ENCODE peak calls at places on chromosomes 7 and 10, in five cellular contexts. One of them, this sample, is unnamed. For H3K27me3, the result is how much of the 10 kb centered on the place peaks cover.

GRCh38 chr10:103725242-103725641 is 130.1 kb downstream of the SH3PXD2A start:
- DNase-seq in WERI-Rb-1: no peak
- DNase-seq in CD8-positive, alpha-beta T cell: no peak
- DNase-seq in BE2C: no peak
- DNase-seq in kidney epithelial cell: no peak
- DNase-seq in this sample: no peak

GRCh38 chr7:15937571-15937970 is 251.1 kb upstream of the MEOX2 start:
- DNase-seq in CD8-positive, alpha-beta T cell: no peak
- DNase-seq in BE2C: no peak
- DNase-seq in kidney epithelial cell: no peak
- DNase-seq in WERI-Rb-1: no peak
- DNase-seq in this sample: no peak

GRCh38 chr7:51589111-51589510 is 272.5 kb upstream of the COBL start:
- DNase-seq in CD8-positive, alpha-beta T cell: no peak
- DNase-seq in WERI-Rb-1: no peak
- DNase-seq in kidney epithelial cell: no peak
- DNase-seq in BE2C: peak
- DNase-seq in this sample: no peak

GRCh38 chr10:124293641-124294449 is 124.9 kb downstream of the OAT start:
- DNase-seq in BE2C: peak
- DNase-seq in WERI-Rb-1: no peak
- DNase-seq in CD8-positive, alpha-beta T cell: no peak
- DNase-seq in kidney epithelial cell: no peak
- DNase-seq in this sample: no peak

GRCh38 chr7:76054129-76055120 is 6.5 kb downstream of the MDH2 start:
- DNase-seq in kidney epithelial cell: peak
- DNase-seq in CD8-positive, alpha-beta T cell: no peak
- DNase-seq in BE2C: no peak
- DNase-seq in WERI-Rb-1: no peak
- DNase-seq in this sample: no peak

GRCh38 chr7:27994639-27995038 is 186.0 kb downstream of the JAZF1 start:
- DNase-seq in BE2C: peak
- DNase-seq in kidney epithelial cell: no peak
- DNase-seq in CD8-positive, alpha-beta T cell: no peak
- DNase-seq in WERI-Rb-1: no peak
- DNase-seq in this sample: no peak

GRCh38 chr7:5320802-5321396 is 38.2 kb downstream of the SLC29A4 start:
- DNase-seq in BE2C: no peak
- DNase-seq in CD8-positive, alpha-beta T cell: no peak
- DNase-seq in WERI-Rb-1: no peak
- DNase-seq in kidney epithelial cell: no peak
- DNase-seq in this sample: no peak

GRCh38 chr10:59448616-59449015 is 86.3 kb upstream of the FAM13C start:
- DNase-seq in kidney epithelial cell: no peak
- DNase-seq in CD8-positive, alpha-beta T cell: no peak
- DNase-seq in WERI-Rb-1: no peak
- DNase-seq in BE2C: no peak
- DNase-seq in this sample: no peak

GRCh38 chr10:103558916-103559315 is 65.4 kb downstream of the NEURL1 start:
- DNase-seq in WERI-Rb-1: peak
- DNase-seq in kidney epithelial cell: no peak
- DNase-seq in CD8-positive, alpha-beta T cell: no peak
- DNase-seq in BE2C: no peak
- DNase-seq in this sample: no peak

GRCh38 chr10:119371704-119372663 is 164.6 kb downstream of the GRK5 start:
- DNase-seq in CD8-positive, alpha-beta T cell: no peak
- DNase-seq in BE2C: no peak
- DNase-seq in kidney epithelial cell: no peak
- DNase-seq in WERI-Rb-1: no peak
- DNase-seq in this sample: no peak

GRCh38 chr10:64041185-64041988 is 520.2 kb downstream of the REEP3 start:
- DNase-seq in BE2C: peak
- DNase-seq in WERI-Rb-1: peak
- DNase-seq in kidney epithelial cell: peak
- DNase-seq in CD8-positive, alpha-beta T cell: peak
- DNase-seq in this sample: peak

GRCh38 chr7:100190059-100190711 is 12.5 kb downstream of the STAG3 start:
- DNase-seq in kidney epithelial cell: no peak
- DNase-seq in CD8-positive, alpha-beta T cell: no peak
- DNase-seq in BE2C: no peak
- DNase-seq in WERI-Rb-1: no peak
- DNase-seq in this sample: no peak

GRCh38 chr7:128233471-128233870 is 7.6 kb upstream of the LEP start:
- DNase-seq in BE2C: no peak
- DNase-seq in CD8-positive, alpha-beta T cell: no peak
- DNase-seq in kidney epithelial cell: no peak
- DNase-seq in WERI-Rb-1: no peak
- DNase-seq in this sample: no peak

GRCh38 chr7:16586081-16586874 is 59.3 kb downstream of the ANKMY2 start:
- DNase-seq in BE2C: no peak
- DNase-seq in WERI-Rb-1: no peak
- DNase-seq in CD8-positive, alpha-beta T cell: no peak
- DNase-seq in kidney epithelial cell: no peak
- DNase-seq in this sample: no peak

GRCh38 chr10:25078659-25079429 is 62.4 kb downstream of the THNSL1 start:
- DNase-seq in CD8-positive, alpha-beta T cell: no peak
- DNase-seq in BE2C: no peak
- DNase-seq in WERI-Rb-1: no peak
- DNase-seq in kidney epithelial cell: no peak
- DNase-seq in this sample: no peak

GRCh38 chr10:131354380-131354779 is 42.9 kb upstream of the TCERG1L start:
- DNase-seq in WERI-Rb-1: no peak
- DNase-seq in CD8-positive, alpha-beta T cell: no peak
- DNase-seq in BE2C: no peak
- DNase-seq in kidney epithelial cell: no peak
- DNase-seq in this sample: peak

GRCh38 chr7:55992346-55992745 is 28.0 kb downstream of the NIPSNAP2 start:
- DNase-seq in WERI-Rb-1: no peak
- DNase-seq in BE2C: no peak
- DNase-seq in kidney epithelial cell: no peak
- DNase-seq in CD8-positive, alpha-beta T cell: no peak
- DNase-seq in this sample: no peak

GRCh38 chr10:14074062-14074884 is 256.5 kb downstream of the FRMD4A start:
- DNase-seq in kidney epithelial cell: peak
- DNase-seq in BE2C: peak
- DNase-seq in WERI-Rb-1: no peak
- DNase-seq in CD8-positive, alpha-beta T cell: no peak
- DNase-seq in this sample: no peak

GRCh38 chr7:25894002-25894901 is 257.7 kb upstream of the NFE2L3 start:
- DNase-seq in BE2C: peak
- DNase-seq in kidney epithelial cell: no peak
- DNase-seq in WERI-Rb-1: peak
- DNase-seq in CD8-positive, alpha-beta T cell: no peak
- DNase-seq in this sample: peak

GRCh38 chr10:32980242-32980557 is 22.2 kb upstream of the ITGB1 start:
- DNase-seq in CD8-positive, alpha-beta T cell: no peak
- DNase-seq in WERI-Rb-1: no peak
- DNase-seq in BE2C: no peak
- DNase-seq in kidney epithelial cell: no peak
- DNase-seq in this sample: no peak

GRCh38 chr10:11547111-11547625 is 64.3 kb downstream of the USP6NL start:
- DNase-seq in WERI-Rb-1: no peak
- DNase-seq in BE2C: no peak
- DNase-seq in kidney epithelial cell: no peak
- DNase-seq in CD8-positive, alpha-beta T cell: no peak
- DNase-seq in this sample: no peak

GRCh38 chr7:157711353-157711888 is 374.6 kb downstream of the DNAJB6 start:
- DNase-seq in WERI-Rb-1: no peak
- DNase-seq in CD8-positive, alpha-beta T cell: no peak
- DNase-seq in BE2C: no peak
- DNase-seq in kidney epithelial cell: no peak
- DNase-seq in this sample: no peak

DNA sequence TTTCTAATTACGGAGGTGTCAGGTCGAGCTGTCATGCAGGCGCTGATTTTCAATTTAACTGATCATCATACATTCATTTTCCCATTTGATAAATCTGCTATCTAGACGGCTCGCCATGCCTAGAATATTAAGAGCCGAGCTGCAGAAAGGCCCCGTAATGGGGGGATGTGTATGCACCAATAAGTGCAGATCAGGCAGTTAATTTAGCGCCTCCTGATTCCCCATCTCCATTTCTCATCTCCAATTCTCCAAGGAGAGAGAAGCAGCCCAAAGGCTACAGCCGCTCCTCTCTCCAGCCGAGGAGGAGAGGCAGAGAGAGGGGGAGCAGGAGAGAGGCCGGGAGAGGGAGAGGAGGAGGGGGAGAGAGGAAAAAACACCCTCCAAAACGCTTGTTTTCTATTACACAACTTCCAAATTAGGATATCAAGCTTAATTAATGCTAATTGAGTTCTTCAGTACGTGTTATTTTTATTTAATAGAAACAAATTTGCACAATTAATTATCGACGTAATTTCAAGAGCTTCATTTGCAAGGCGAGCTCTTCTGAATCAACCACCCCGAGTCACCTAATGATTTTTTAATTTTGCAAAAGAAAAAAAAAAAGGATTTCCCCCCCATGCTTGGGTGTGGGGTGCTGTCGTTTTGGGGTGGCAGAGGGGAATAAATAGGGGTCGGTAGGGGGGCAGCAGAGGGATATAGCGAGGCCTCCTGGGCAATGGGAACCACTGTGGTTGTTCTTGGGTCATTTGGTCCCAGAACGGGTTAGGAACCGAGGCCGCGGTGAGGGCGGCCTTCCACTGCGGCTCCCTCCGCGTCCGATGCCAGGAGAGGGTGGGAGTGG is 7.0 kb downstream of the UNCX start:
- DNase-seq in WERI-Rb-1: no peak
- DNase-seq in kidney epithelial cell: no peak
- DNase-seq in CD8-positive, alpha-beta T cell: no peak
- DNase-seq in BE2C: no peak
- DNase-seq in this sample: no peak
- H3K27me3 ChIP-seq in WERI-Rb-1: half or more
- H3K27me3 ChIP-seq in kidney epithelial cell: half or more
- H3K27me3 ChIP-seq in CD8-positive, alpha-beta T cell: under half
- H3K27me3 ChIP-seq in BE2C: half or more
- H3K27me3 ChIP-seq in this sample: under half

GRCh38 chr7:151800391-151800790 is 76.5 kb downstream of the PRKAG2 start:
- DNase-seq in CD8-positive, alpha-beta T cell: no peak
- DNase-seq in kidney epithelial cell: no peak
- DNase-seq in BE2C: no peak
- DNase-seq in WERI-Rb-1: no peak
- DNase-seq in this sample: no peak

GRCh38 chr7:151800861-151801260 is 76.1 kb downstream of the PRKAG2 start:
- DNase-seq in BE2C: no peak
- DNase-seq in CD8-positive, alpha-beta T cell: no peak
- DNase-seq in kidney epithelial cell: no peak
- DNase-seq in WERI-Rb-1: no peak
- DNase-seq in this sample: no peak

GRCh38 chr7:151798851-151799428 is 78.0 kb downstream of the PRKAG2 start:
- DNase-seq in WERI-Rb-1: no peak
- DNase-seq in BE2C: no peak
- DNase-seq in kidney epithelial cell: no peak
- DNase-seq in CD8-positive, alpha-beta T cell: no peak
- DNase-seq in this sample: no peak

GRCh38 chr7:151801291-151801690 is 75.6 kb downstream of the PRKAG2 start:
- DNase-seq in kidney epithelial cell: no peak
- DNase-seq in CD8-positive, alpha-beta T cell: no peak
- DNase-seq in BE2C: no peak
- DNase-seq in WERI-Rb-1: no peak
- DNase-seq in this sample: no peak

DNA sequence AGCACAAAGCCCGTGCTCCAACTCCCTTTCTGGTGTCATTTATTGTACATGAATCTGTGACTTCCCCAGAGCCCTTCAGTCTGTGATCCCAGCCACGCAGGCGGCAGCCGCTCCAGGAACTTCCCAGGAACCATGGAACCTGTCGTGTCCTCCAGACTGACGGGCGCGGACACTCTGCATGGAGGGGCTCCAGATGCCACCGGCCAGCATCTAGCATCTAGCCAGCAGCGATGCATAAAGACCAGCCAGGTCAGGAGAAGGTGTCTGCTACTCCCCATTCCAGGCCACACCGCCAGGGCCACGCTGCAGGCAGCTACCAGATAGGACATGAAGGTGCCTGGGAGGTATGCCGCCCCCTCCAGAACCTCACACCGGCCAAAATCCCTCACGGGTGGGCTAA is 77.4 kb downstream of the PRKAG2 start:
- DNase-seq in BE2C: no peak
- DNase-seq in CD8-positive, alpha-beta T cell: no peak
- DNase-seq in kidney epithelial cell: no peak
- DNase-seq in WERI-Rb-1: no peak
- DNase-seq in this sample: no peak
- TF ChIP-seq CTCF in BE2C: no peak
- TF ChIP-seq CTCF in CD8-positive, alpha-beta T cell: no peak
- TF ChIP-seq CTCF in kidney epithelial cell: no peak
- TF ChIP-seq CTCF in WERI-Rb-1: no peak
- TF ChIP-seq CTCF in this sample: no peak

DNA sequence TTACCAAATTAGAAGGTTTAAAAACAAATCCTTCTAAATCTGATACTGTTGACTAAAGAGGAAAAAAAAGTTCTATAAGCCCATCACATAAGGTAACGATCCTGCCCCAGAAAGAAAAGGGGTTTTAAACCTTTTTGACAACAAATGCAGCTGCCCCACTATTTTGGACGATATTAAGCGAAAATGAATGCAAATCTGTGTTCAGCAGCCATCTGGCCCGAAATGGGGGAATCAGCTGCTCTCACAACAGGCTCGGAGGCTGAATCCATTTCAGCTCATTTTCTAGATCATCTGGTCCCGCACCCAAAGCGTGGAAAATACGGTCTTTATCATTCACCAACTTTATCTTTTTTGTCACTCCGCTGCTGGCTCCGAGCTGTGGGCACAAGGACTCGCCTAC is 2.3 kb upstream of the EBF3 start:
- DNase-seq in BE2C: no peak
- DNase-seq in kidney epithelial cell: no peak
- DNase-seq in CD8-positive, alpha-beta T cell: no peak
- DNase-seq in WERI-Rb-1: no peak
- DNase-seq in this sample: no peak
- H3K27me3 ChIP-seq in BE2C: half or more
- H3K27me3 ChIP-seq in kidney epithelial cell: half or more
- H3K27me3 ChIP-seq in CD8-positive, alpha-beta T cell: half or more
- H3K27me3 ChIP-seq in WERI-Rb-1: half or more
- H3K27me3 ChIP-seq in this sample: under half

GRCh38 chr10:104767282-104767681 is 126.2 kb downstream of the SORCS3 start:
- DNase-seq in CD8-positive, alpha-beta T cell: no peak
- DNase-seq in WERI-Rb-1: no peak
- DNase-seq in BE2C: no peak
- DNase-seq in kidney epithelial cell: no peak
- DNase-seq in this sample: no peak

GRCh38 chr10:104762793-104763192 is 121.7 kb downstream of the SORCS3 start:
- DNase-seq in BE2C: no peak
- DNase-seq in CD8-positive, alpha-beta T cell: no peak
- DNase-seq in WERI-Rb-1: no peak
- DNase-seq in kidney epithelial cell: no peak
- DNase-seq in this sample: no peak

GRCh38 chr10:104766341-104766740 is 125.3 kb downstream of the SORCS3 start:
- DNase-seq in CD8-positive, alpha-beta T cell: no peak
- DNase-seq in kidney epithelial cell: peak
- DNase-seq in WERI-Rb-1: no peak
- DNase-seq in BE2C: no peak
- DNase-seq in this sample: no peak

DNA sequence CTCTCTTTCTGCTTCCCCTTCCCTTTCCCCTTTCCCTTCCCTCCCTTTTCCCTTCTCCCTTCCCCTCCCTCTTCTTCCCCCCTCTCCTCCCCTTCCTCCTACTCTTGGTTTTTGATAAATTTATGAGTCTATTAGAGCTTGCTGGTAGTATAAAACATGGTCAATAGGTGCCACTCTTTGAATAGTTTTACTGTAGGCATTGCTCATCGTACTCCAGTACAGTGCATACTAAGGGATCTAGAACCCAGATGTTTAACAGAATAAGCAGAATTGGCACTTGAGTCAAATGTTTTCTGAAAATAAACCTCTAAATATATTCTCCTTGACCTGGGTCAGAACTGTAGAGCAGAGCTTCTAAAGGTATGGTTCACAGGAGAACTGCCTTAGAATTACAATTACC is 126.7 kb downstream of the SORCS3 start:
- DNase-seq in WERI-Rb-1: no peak
- DNase-seq in kidney epithelial cell: no peak
- DNase-seq in CD8-positive, alpha-beta T cell: no peak
- DNase-seq in BE2C: no peak
- DNase-seq in this sample: no peak
- TF ChIP-seq CTCF in WERI-Rb-1: no peak
- TF ChIP-seq CTCF in kidney epithelial cell: no peak
- TF ChIP-seq CTCF in CD8-positive, alpha-beta T cell: no peak
- TF ChIP-seq CTCF in BE2C: no peak
- TF ChIP-seq CTCF in this sample: peak

This sample was measured in DND-41.